ENCODE peak calls at places on chromosomes 11 and 22, in four cellular contexts. J, R, Y and C are unnamed samples.

GRCh38 chr11:68056317-68057285 is 17.8 kb downstream of the TCIRG1 start:
- DNase-seq in Y (no peak), J (no peak), R (no peak), C (no peak)

GRCh38 chr11:5505363-5506048 is 4.3 kb downstream of the UBQLN3 start:
- DNase-seq in R (no peak), Y (no peak), J (no peak), C (no peak)

GRCh38 chr22:42754658-42755057 is 34.0 kb upstream of the A4GALT start:
- DNase-seq in J (no peak), Y (peak; percentile 79), R (no peak), C (peak; percentile 37)

GRCh38 chr11:69641681-69642548 is 959 bp downstream of the CCND1 start:
- DNase-seq in Y (no peak), R (no peak), J (no peak), C (no peak)

GRCh38 chr22:29093501-29093921 is 20.7 kb downstream of the KREMEN1 start:
- DNase-seq in R (no peak), J (peak; percentile 52), Y (peak; percentile 91), C (peak; percentile 84)

GRCh38 chr22:28883917-28884753 is 763 bp downstream of the ZNRF3 start:
- DNase-seq in J (peak; percentile 43), R (no peak), Y (peak; percentile 37), C (peak; percentile 72)

GRCh38 chr11:77053217-77054013 is 13.4 kb upstream of the CAPN5 start:
- DNase-seq in R (no peak), J (no peak), Y (no peak), C (no peak)

GRCh38 chr11:1335811-1336761 is 26.7 kb upstream of the TOLLIP start:
- DNase-seq in R (peak; percentile 64), Y (peak; percentile 94), J (peak; percentile 90), C (peak; percentile 88)

GRCh38 chr11:45163956-45164575 is 17.6 kb downstream of the PRDM11 start:
- DNase-seq in Y (no peak), J (no peak), R (no peak), C (no peak)

GRCh38 chr11:86559311-86559945 is 113.0 kb downstream of the ME3 start:
- DNase-seq in R (no peak), J (peak; percentile 87), Y (peak; percentile 79), C (peak; percentile 50)

GRCh38 chr22:28075260-28075981 is 156.4 kb upstream of the PITPNB start:
- DNase-seq in R (no peak), Y (peak; percentile 87), J (peak; percentile 82), C (peak; percentile 87)

GRCh38 chr22:42520663-42521546 is 1.3 kb upstream of the RRP7A start:
- DNase-seq in Y (no peak), J (peak; percentile 17), R (no peak), C (no peak)

GRCh38 chr11:97794876-97795275 is 1225.9 kb upstream of the CNTN5 start:
- DNase-seq in Y (no peak), R (no peak), J (no peak), C (no peak)

GRCh38 chr22:41240377-41241132 is at the start of gene CHADL:
- DNase-seq in R (no peak), Y (no peak), J (no peak), C (no peak)

GRCh38 chr22:41237036-41237706 is 3.6 kb downstream of the CHADL start:
- DNase-seq in R (no peak), Y (no peak), J (no peak), C (no peak)

GRCh38 chr22:41239443-41240128 is 1.1 kb downstream of the CHADL start:
- DNase-seq in R (no peak), Y (no peak), J (no peak), C (no peak)

GRCh38 chr22:41238570-41239442 is 1.9 kb downstream of the CHADL start:
- DNase-seq in J (no peak), R (no peak), Y (no peak), C (no peak)

GRCh38 chr22:41237707-41238569 is 2.8 kb downstream of the CHADL start:
- DNase-seq in R (peak; percentile 65), J (peak; percentile 24), Y (peak; percentile 31), C (peak; percentile 60)
- H3K4me3 ChIP-seq in R (peak overlapping the region; percentile 39), J (peak overlapping the region; percentile 53), Y (peak overlapping the region; percentile 20), C (peak overlapping the region; percentile 27)

DNA sequence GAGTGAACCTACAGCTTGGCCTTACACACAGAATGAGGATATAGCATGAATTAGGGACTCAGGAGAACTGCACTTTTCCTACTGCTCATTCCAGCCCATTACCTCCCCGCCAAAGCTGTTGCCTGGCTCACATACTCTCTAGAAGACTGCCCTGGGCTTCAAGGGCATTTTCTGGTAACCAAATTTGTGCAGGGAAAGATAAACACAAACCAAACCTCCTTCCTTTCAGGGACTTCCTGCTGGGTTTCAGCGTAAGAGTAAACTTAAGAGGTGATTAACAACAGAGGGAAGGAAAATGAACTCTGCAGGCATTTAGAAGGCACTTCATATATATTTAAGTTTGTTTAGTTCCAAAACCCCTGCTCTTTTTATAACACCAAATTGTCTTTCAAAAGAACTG is 194.9 kb downstream of the SWAP70 start:
- DNase-seq in R (peak; percentile 53), J (peak; percentile 59), Y (peak; percentile 34), C (no peak)
- H3K4me3 ChIP-seq in R (no peak overlapping the region), J (no peak overlapping the region), Y (no peak overlapping the region), C (no peak overlapping the region)

GRCh38 chr11:88507771-88508557 is 170.4 kb upstream of the CTSC start:
- DNase-seq in Y (no peak), J (peak; percentile 18), R (no peak), C (no peak)

GRCh38 chr11:88508808-88509581 is 171.5 kb upstream of the CTSC start:
- DNase-seq in R (no peak), Y (peak; percentile 19), J (peak; percentile 49), C (peak; percentile 55)

GRCh38 chr11:88508558-88508807 is 170.9 kb upstream of the CTSC start:
- DNase-seq in J (no peak), R (no peak), Y (no peak), C (no peak)
- H3K4me3 ChIP-seq in J (peak overlapping the region; percentile 67), R (no peak overlapping the region), Y (peak overlapping the region; percentile 43), C (no peak overlapping the region)

DNA sequence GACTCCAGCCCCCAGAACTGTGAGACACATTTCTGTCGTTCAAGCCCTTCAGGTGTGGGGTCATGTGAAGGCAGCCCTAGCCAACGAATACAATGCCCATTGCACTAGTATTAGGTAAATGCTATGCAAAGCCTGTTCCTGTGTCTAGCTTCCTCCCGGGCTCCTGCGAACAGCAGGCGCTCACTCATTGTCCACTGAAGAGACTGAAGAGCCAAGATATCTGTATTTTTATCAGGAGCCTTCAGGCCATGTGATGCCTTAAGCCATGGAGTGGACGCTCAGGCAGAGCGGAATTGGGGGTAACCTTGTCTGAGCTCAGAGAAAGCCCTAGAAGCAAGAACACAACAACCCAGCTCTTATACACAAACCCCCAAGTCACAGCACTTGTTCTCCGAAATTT is 4.2 kb upstream of the TMPRSS6 start:
- DNase-seq in J (no peak), Y (no peak), R (no peak), C (no peak)
- H3K4me3 ChIP-seq in J (no peak overlapping the region), Y (no peak overlapping the region), R (no peak overlapping the region), C (no peak overlapping the region)

GRCh38 chr11:73579641-73580434 is 18.1 kb downstream of the FAM168A start:
- DNase-seq in J (no peak), Y (peak; percentile 37), R (no peak), C (peak; percentile 15)

GRCh38 chr11:73586791-73587190 is 11.1 kb downstream of the FAM168A start:
- DNase-seq in Y (no peak), R (no peak), J (no peak), C (no peak)

GRCh38 chr11:73582636-73583035 is 15.3 kb downstream of the FAM168A start:
- DNase-seq in Y (no peak), J (no peak), R (no peak), C (no peak)

GRCh38 chr11:73585834-73586575 is 11.9 kb downstream of the FAM168A start:
- DNase-seq in Y (peak; percentile 55), R (no peak), J (peak; percentile 61), C (peak; percentile 75)

GRCh38 chr11:73584831-73585230 is 13.1 kb downstream of the FAM168A start:
- DNase-seq in Y (no peak), R (no peak), J (no peak), C (no peak)
- H3K4me3 ChIP-seq in Y (no peak overlapping the region), R (no peak overlapping the region), J (no peak overlapping the region), C (no peak overlapping the region)

DNA sequence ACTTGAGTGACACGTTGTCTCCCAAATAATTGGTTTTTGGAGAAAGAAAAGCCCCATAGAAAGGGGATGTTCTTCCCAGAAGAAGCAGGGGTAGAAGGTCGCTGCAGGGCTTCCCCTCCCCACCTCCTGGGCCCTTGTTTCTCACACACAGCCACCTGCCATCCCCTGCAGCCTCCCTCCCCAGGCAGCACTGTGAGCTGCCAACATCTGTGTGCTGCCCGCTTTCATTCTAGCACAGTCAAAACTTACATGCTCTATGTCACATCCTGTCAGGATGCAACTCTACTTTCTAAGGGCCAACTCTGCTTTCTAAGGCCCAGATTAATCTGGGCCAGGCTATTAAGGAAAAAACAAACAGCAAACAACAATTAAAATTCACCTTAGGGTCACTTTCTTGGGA is 309.4 kb upstream of the ZC3H12C start:
- DNase-seq in R (peak; percentile 22), Y (no peak), J (no peak), C (no peak)
- H3K4me3 ChIP-seq in R (no peak overlapping the region), Y (no peak overlapping the region), J (no peak overlapping the region), C (no peak overlapping the region)